ENCODE peak calls at places on chromosomes 6 and 20, in five cellular contexts. B is upper lobe of right lung; K is A673; A is CD8-positive, alpha-beta T cell; V is BJ. O is an unnamed sample.

GRCh38 chr6:33744001-33744848 is 2.5 kb downstream of the IP6K3 start:
- DNase-seq in B (no peak), K (peak; percentile 85), A (peak; percentile 59), V (no peak), O (peak; percentile 77)

GRCh38 chr20:23249541-23249940 is 101.0 kb upstream of the NXT1 start:
- DNase-seq in B (no peak), K (no peak), A (no peak), V (no peak), O (no peak)

GRCh38 chr6:1031671-1032070 is 280.2 kb upstream of the FOXQ1 start:
- DNase-seq in B (no peak), K (no peak), A (no peak), V (no peak), O (no peak)

GRCh38 chr6:26097268-26097875 is 10.1 kb downstream of the HFE start:
- DNase-seq in B (no peak), K (peak; percentile 80), A (peak; percentile 59), V (no peak), O (peak; percentile 83)

GRCh38 chr6:30820196-30820595 is 64.1 kb upstream of the DDR1 start:
- DNase-seq in B (no peak), K (no peak), A (no peak), V (peak; percentile 67), O (peak; percentile 88)

GRCh38 chr20:24522452-24523330 is 53.3 kb downstream of the SYNDIG1 start:
- DNase-seq in B (no peak), K (no peak), A (no peak), V (no peak), O (peak; percentile 51)

GRCh38 chr6:79584332-79584731 is 46.8 kb upstream of the SH3BGRL2 start:
- DNase-seq in B (no peak), K (no peak), A (no peak), V (no peak), O (no peak)

GRCh38 chr20:51600950-51601349 is 58.4 kb upstream of the NFATC2 start:
- DNase-seq in B (no peak), K (no peak), A (no peak), V (no peak), O (no peak)

GRCh38 chr6:13278184-13278583 is 50.2 kb downstream of the TBC1D7 start:
- DNase-seq in B (no peak), K (no peak), A (no peak), V (no peak), O (no peak)

GRCh38 chr6:39961178-39961577 is 26.9 kb upstream of the MOCS1 start:
- DNase-seq in B (no peak), K (no peak), A (no peak), V (no peak), O (peak; percentile 6)

GRCh38 chr6:137820425-137820824 is 46.6 kb upstream of the TNFAIP3 start:
- DNase-seq in B (no peak), K (no peak), A (no peak), V (no peak), O (peak; percentile 32)

GRCh38 chr6:80338201-80338836 is 231.8 kb downstream of the BCKDHB start:
- DNase-seq in B (peak; percentile 79), K (peak; percentile 65), A (peak; percentile 52), V (no peak), O (no peak)

GRCh38 chr6:150898390-150899170 is 33.1 kb downstream of the MTHFD1L start:
- DNase-seq in B (no peak), K (no peak), A (no peak), V (no peak), O (peak; percentile 76)

GRCh38 chr6:144052488-144052887 is 42.9 kb downstream of the SF3B5 start:
- DNase-seq in B (no peak), K (no peak), A (no peak), V (no peak), O (no peak)

GRCh38 chr6:149473080-149474052 is 11.4 kb downstream of the ZC3H12D start:
- DNase-seq in B (no peak), K (peak; percentile 90), A (no peak), V (no peak), O (no peak)

GRCh38 chr6:75419408-75419807 is 74.2 kb downstream of the FILIP1 start:
- DNase-seq in B (no peak), K (no peak), A (no peak), V (no peak), O (no peak)

GRCh38 chr6:150622941-150623874 is 23.5 kb downstream of the PLEKHG1 start:
- DNase-seq in B (no peak), K (no peak), A (no peak), V (no peak), O (no peak)

GRCh38 chr6:157877149-157877548 is 54.1 kb downstream of the SNX9 start:
- DNase-seq in B (no peak), K (no peak), A (no peak), V (no peak), O (no peak)

GRCh38 chr6:37765182-37765780 is 54.2 kb upstream of the ZFAND3 start:
- DNase-seq in B (no peak), K (no peak), A (no peak), V (no peak), O (no peak)

GRCh38 chr6:153852481-153852880 is 186.6 kb upstream of the OPRM1 start:
- DNase-seq in B (no peak), K (no peak), A (no peak), V (no peak), O (no peak)

GRCh38 chr6:42260424-42260888 is 42.8 kb upstream of the MRPS10 start:
- DNase-seq in B (no peak), K (peak; percentile 71), A (no peak), V (no peak), O (no peak)

GRCh38 chr6:158131926-158132325 is 36.1 kb downstream of the SERAC1 start:
- DNase-seq in B (no peak), K (peak; percentile 55), A (no peak), V (no peak), O (peak; percentile 37)

GRCh38 chr6:113076817-113077216 is 729.7 kb downstream of the RFPL4B start:
- DNase-seq in B (no peak), K (no peak), A (no peak), V (no peak), O (no peak)

GRCh38 chr20:17469631-17470030 is 61.5 kb downstream of the BFSP1 start:
- DNase-seq in B (no peak), K (no peak), A (no peak), V (no peak), O (no peak)

GRCh38 chr20:51767867-51768758 is at the start of gene ATP9A:
- DNase-seq in B (peak; percentile 73), K (no peak), A (no peak), V (no peak), O (peak; percentile 64)

GRCh38 chr6:158568549-158568948 is 8.7 kb downstream of the TMEM181 start:
- DNase-seq in B (no peak), K (no peak), A (no peak), V (no peak), O (no peak)

GRCh38 chr20:890671-891070 is 25.5 kb downstream of the ANGPT4 start:
- DNase-seq in B (no peak), K (no peak), A (no peak), V (no peak), O (no peak)

GRCh38 chr6:90044833-90045337 is 150.6 kb downstream of the GJA10 start:
- DNase-seq in B (no peak), K (peak; percentile 57), A (no peak), V (peak; percentile 57), O (peak; percentile 85)

GRCh38 chr6:114049367-114049966 is 78.5 kb upstream of the HDAC2 start:
- DNase-seq in B (no peak), K (no peak), A (no peak), V (no peak), O (peak; percentile 13)

GRCh38 chr6:168071620-168072019 is 7.4 kb downstream of the FRMD1 start:
- DNase-seq in B (no peak), K (no peak), A (no peak), V (no peak), O (no peak)

GRCh38 chr6:122845916-122846632 is 57.0 kb downstream of the SMPDL3A start:
- DNase-seq in B (no peak), K (no peak), A (no peak), V (peak; percentile 9), O (peak; percentile 58)

DNA sequence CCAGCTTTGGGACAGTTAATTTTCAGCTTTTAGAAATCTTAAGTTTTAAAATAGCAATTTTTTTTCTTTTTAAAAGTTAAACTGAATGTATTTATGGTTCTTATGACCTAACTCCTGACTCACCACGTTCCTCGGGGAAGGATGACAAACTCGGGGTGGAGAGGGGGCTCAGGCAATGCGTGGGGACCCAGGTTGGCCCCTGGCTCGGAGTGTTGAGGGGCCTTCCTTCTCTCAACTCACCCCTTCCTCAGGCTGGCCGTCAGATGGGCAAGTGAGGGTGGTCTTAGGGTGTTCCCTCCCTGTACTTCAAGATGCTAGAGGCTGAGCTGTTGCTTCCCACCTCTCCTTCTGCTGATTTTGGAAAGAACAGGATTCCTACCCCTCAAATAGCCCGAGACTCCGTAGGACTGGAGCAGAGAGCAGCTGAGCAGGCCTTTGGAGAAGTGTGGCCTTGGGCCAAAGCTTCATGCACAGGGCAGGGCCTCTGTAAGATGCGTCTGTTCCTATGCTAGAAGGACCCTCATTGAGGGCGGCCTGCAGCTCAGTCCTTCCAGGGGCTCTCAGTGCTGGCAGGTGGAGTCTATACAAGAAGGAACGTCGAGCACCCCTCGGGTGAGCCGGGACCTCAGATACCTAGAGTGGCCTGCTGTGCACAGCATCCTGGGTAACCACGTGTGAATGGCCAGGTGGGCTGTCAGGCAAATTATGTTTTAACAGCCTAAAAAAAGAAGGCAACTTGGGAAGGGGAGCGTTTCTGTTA is 79.3 kb downstream of the TCP11 start:
- DNase-seq in B (no peak), K (no peak), A (no peak), V (no peak), O (peak; percentile 48)
- H3K36me3 ChIP-seq in B (peaks cover 85% of the 10 kb centered on the region), K (peaks cover 5% of the 10 kb centered on the region), A (no peaks in the 10 kb centered on the region), V (peaks cover 15% of the 10 kb centered on the region), O (no peaks in the 10 kb centered on the region)

DNA sequence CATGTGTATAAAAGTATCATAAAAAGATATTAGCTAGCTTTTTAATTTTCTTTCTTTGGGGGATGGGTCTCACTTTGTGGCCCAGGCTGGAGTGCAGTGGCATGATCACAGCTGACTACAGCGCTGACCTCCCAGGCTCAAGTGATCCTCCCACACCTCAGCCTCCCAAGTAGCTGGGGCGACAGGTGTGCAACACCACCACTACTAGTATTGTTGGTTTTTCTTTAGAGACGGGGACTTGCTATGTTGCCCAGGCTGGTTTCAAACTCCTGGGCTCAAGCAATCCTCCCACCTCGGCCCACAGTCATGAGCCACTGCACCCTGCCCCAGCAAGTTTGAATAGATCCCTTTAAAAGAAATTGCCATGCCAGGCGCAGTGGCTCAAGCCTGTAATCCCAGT is 6.5 kb downstream of the TCFL5 start:
- DNase-seq in B (no peak), K (no peak), A (no peak), V (no peak), O (no peak)
- H3K36me3 ChIP-seq in B (peaks cover 23% of the 10 kb centered on the region), K (peaks cover 58% of the 10 kb centered on the region), A (peaks cover 18% of the 10 kb centered on the region), V (peaks cover 13% of the 10 kb centered on the region), O (peaks cover 17% of the 10 kb centered on the region)

GRCh38 chr6:35620706-35621105 is 68.0 kb downstream of the FKBP5 start:
- DNase-seq in B (no peak), K (no peak), A (no peak), V (no peak), O (no peak)
- H3K36me3 ChIP-seq in B (peaks cover 89% of the 10 kb centered on the region), K (no peaks in the 10 kb centered on the region), A (peaks cover 18% of the 10 kb centered on the region), V (no peaks in the 10 kb centered on the region), O (no peaks in the 10 kb centered on the region)

DNA sequence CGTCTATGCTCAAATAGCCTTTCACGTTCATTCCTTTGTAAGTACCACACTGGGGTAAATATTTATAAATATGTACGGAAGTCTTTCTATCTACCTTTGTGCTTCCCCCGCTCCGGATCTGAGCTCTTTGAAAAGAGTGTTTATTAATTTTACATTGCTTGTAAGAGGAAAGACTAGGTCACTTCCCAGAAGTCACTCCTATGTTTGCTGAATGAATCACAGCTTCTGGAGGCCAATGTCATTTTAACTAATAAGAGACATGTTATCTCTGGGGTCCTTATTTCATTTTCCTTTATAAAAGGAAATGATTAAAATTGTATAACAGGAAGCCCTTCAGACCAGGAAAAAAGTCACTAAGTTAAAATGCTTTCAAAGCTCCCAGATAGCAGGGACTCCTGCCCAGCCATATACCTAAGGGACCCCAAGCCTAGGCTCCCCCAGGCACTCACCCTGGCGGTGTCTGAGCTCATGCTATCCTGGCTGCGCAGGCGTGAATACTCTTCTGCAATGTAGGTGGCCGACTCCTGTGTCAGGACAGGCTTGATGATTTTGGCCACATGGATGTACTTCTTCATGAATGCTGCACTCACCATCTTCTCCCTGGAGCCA is 12.6 kb downstream of the MCM3 start:
- DNase-seq in B (no peak), K (no peak), A (no peak), V (no peak), O (no peak)
- H3K36me3 ChIP-seq in B (peaks cover 83% of the 10 kb centered on the region), K (peaks cover 97% of the 10 kb centered on the region), A (peaks cover 38% of the 10 kb centered on the region), V (peaks cover 12% of the 10 kb centered on the region), O (peaks cover 3% of the 10 kb centered on the region)

O was measured in GM23248.